ENCODE peak calls at places on chromosomes 4 and X, in eight cellular contexts. S is stimulated activated CD4-positive, alpha-beta T cell treated with anti-CD3 and anti-CD28 coated beads, Interleukin-12 subunit alpha, Interleukin-12 subunit beta, amount 100 ng/mL, for 4 hours; O is GM03348; Q is NCI-H524; K is CD4-positive, alpha-beta T cell; A is upper lobe of right lung; M is effector CD4-positive, alpha-beta T cell; N is left cardiac atrium. I is an unnamed sample.

GRCh38 chr4:156497486-156497885 is 474.1 kb downstream of the PDGFC start:
- DNase-seq in S (no peak), O (no peak), Q (peak), K (no peak), A (no peak), M (no peak), N (no peak), I (no peak)

GRCh38 chr4:24372341-24372740 is 212.0 kb downstream of the DHX15 start:
- DNase-seq in S (no peak), O (no peak), Q (no peak), K (no peak), A (no peak), M (no peak), N (no peak), I (no peak)

GRCh38 chr4:4857001-4857808 is 2.3 kb upstream of the MSX1 start:
- DNase-seq in S (no peak), O (no peak), Q (no peak), K (no peak), A (peak), M (no peak), N (no peak), I (no peak)

GRCh38 chrX:69538321-69538876 is 34.3 kb downstream of the NALF2 start:
- DNase-seq in S (peak), O (peak), Q (peak), K (peak), A (peak), M (peak), N (peak), I (peak)

GRCh38 chr4:29278580-29278979 is 1441.6 kb upstream of the PCDH7 start:
- DNase-seq in S (no peak), O (peak), Q (no peak), K (no peak), A (no peak), M (no peak), N (no peak), I (no peak)

GRCh38 chrX:97704474-97704873 is 820.8 kb downstream of the RPA4 start:
- DNase-seq in S (no peak), O (no peak), Q (no peak), K (no peak), A (no peak), M (no peak), N (no peak), I (no peak)

GRCh38 chr4:68271851-68272756 is 26.6 kb upstream of the TMPRSS11B start:
- DNase-seq in S (no peak), O (peak), Q (peak), K (no peak), A (no peak), M (no peak), N (no peak), I (peak)

GRCh38 chrX:107701493-107702121 is 73.3 kb downstream of the PRPS1 start:
- DNase-seq in S (no peak), O (no peak), Q (peak), K (no peak), A (no peak), M (no peak), N (no peak), I (no peak)

GRCh38 chr4:185265942-185266341 is 56.5 kb downstream of the SNX25 start:
- DNase-seq in S (no peak), O (no peak), Q (no peak), K (no peak), A (no peak), M (no peak), N (no peak), I (no peak)

GRCh38 chrX:148995661-148996060 is 495.2 kb downstream of the AFF2 start:
- DNase-seq in S (no peak), O (no peak), Q (no peak), K (no peak), A (no peak), M (no peak), N (no peak), I (no peak)

GRCh38 chrX:154332561-154332960 is 37.0 kb downstream of the TKTL1 start:
- DNase-seq in S (no peak), O (no peak), Q (no peak), K (no peak), A (no peak), M (no peak), N (peak), I (no peak)

GRCh38 chrX:1727531-1728027 is 112.7 kb downstream of the ASMT start:
- DNase-seq in S (no peak), O (peak), Q (no peak), K (no peak), A (no peak), M (no peak), N (no peak), I (no peak)

GRCh38 chr4:138500869-138501268 is 258.7 kb upstream of the SLC7A11 start:
- DNase-seq in S (no peak), O (no peak), Q (no peak), K (no peak), A (no peak), M (no peak), N (no peak), I (no peak)

GRCh38 chr4:6278801-6279197 is 9.1 kb downstream of the WFS1 start:
- DNase-seq in S (no peak), O (no peak), Q (no peak), K (no peak), A (no peak), M (no peak), N (peak), I (no peak)

GRCh38 chrX:21926527-21927278 is 13.8 kb upstream of the SMS start:
- DNase-seq in S (no peak), O (peak), Q (no peak), K (no peak), A (no peak), M (no peak), N (no peak), I (no peak)

GRCh38 chr4:177453116-177453515 is 10.9 kb upstream of the AGA start:
- DNase-seq in S (no peak), O (no peak), Q (no peak), K (no peak), A (no peak), M (no peak), N (no peak), I (no peak)